ENCODE peak calls at places on chromosomes 7 and 10, in ten cellular contexts. I is substantia nigra; H is stimulated activated CD4-positive, alpha-beta T cell treated with anti-CD3 and anti-CD28 coated beads, Interleukin-12 subunit alpha, Interleukin-12 subunit beta, amount 100 ng/mL, for 4 hours; Z is psoas muscle; C is pulmonary artery endothelial cell; B is left ventricle myocardium superior; W is activated naive CD4-positive, alpha-beta T cell treated with anti-CD3 and anti-CD28 coated beads for 36 hours; T is Peyer's patch; R is GM23248; G is AG10803. E is an unnamed sample.
A peak's percentile ranks its signal among the peaks of the same experiment; 100 is the strongest.

GRCh38 chr7:51009716-51010496 is 227.2 kb upstream of the GRB10 start:
- DNase-seq in I (no peak), H (no peak), Z (no peak), C (no peak), B (peak; percentile 57), W (no peak), T (no peak), R (peak; percentile 54), G (peak; percentile 35), E (no peak)

GRCh38 chr10:69732147-69732825 is 69.4 kb upstream of the COL13A1 start:
- DNase-seq in I (no peak), H (no peak), Z (peak; percentile 73), C (no peak), B (peak; percentile 73), W (no peak), T (no peak), R (no peak), G (no peak), E (no peak)

GRCh38 chr10:95229724-95230627 is 35.9 kb downstream of the ACSM6 start:
- DNase-seq in I (no peak), H (no peak), Z (no peak), C (no peak), B (no peak), W (no peak), T (no peak), R (peak; percentile 96), G (peak; percentile 98), E (no peak)

GRCh38 chr10:113524539-113525490 is 28.0 kb upstream of the HABP2 start:
- DNase-seq in I (no peak), H (no peak), Z (no peak), C (no peak), B (no peak), W (no peak), T (no peak), R (peak; percentile 75), G (peak; percentile 58), E (no peak)

GRCh38 chr10:59234814-59235429 is 58.5 kb downstream of the PHYHIPL start:
- DNase-seq in I (no peak), H (no peak), Z (no peak), C (no peak), B (no peak), W (peak; percentile 5), T (no peak), R (peak; percentile 72), G (peak; percentile 55), E (no peak)

GRCh38 chr7:388461-388960 is 98.5 kb downstream of the FOXL3 start:
- DNase-seq in I (no peak), H (no peak), Z (peak; percentile 57), C (no peak), B (peak; percentile 72), W (no peak), T (peak; percentile 40), R (no peak), G (no peak), E (peak; percentile 21)

GRCh38 chr10:106947643-106948042 is 216.9 kb downstream of the SORCS1 start:
- DNase-seq in I (no peak), H (no peak), Z (no peak), C (no peak), B (no peak), W (no peak), T (no peak), R (no peak), G (no peak), E (no peak)

GRCh38 chr7:151938550-151938949 is 17.7 kb upstream of the GALNTL5 start:
- DNase-seq in I (no peak), H (no peak), Z (no peak), C (no peak), B (no peak), W (no peak), T (no peak), R (no peak), G (no peak), E (no peak)

GRCh38 chr10:112349521-112350085 is 24.3 kb upstream of the ACSL5 start:
- DNase-seq in I (no peak), H (no peak), Z (no peak), C (no peak), B (no peak), W (no peak), T (no peak), R (no peak), G (no peak), E (no peak)

GRCh38 chr7:92811158-92811557 is 25.2 kb downstream of the CDK6 start:
- DNase-seq in I (no peak), H (no peak), Z (no peak), C (no peak), B (no peak), W (no peak), T (no peak), R (no peak), G (no peak), E (no peak)

GRCh38 chr10:42630537-42631134 is 7.7 kb downstream of the ZNF33B start:
- DNase-seq in I (no peak), H (no peak), Z (no peak), C (no peak), B (no peak), W (no peak), T (no peak), R (no peak), G (peak; percentile 4), E (no peak)

GRCh38 chr10:73908853-73909611 is 1.9 kb upstream of the PLAU start:
- DNase-seq in I (no peak), H (peak; percentile 58), Z (no peak), C (peak; percentile 87), B (no peak), W (peak; percentile 86), T (no peak), R (peak; percentile 96), G (peak; percentile 93), E (no peak)

GRCh38 chr10:81018898-81019890 is 481.5 kb downstream of the SH2D4B start:
- DNase-seq in I (no peak), H (no peak), Z (no peak), C (no peak), B (no peak), W (peak; percentile 45), T (no peak), R (peak; percentile 55), G (peak; percentile 43), E (peak; percentile 22)

GRCh38 chr10:50501478-50501877 is 122.3 kb downstream of the SGMS1 start:
- DNase-seq in I (no peak), H (no peak), Z (no peak), C (no peak), B (no peak), W (no peak), T (no peak), R (peak; percentile 50), G (no peak), E (no peak)